ENCODE peak calls at places on chromosomes 11 and 22, in eight cellular contexts. One of them, this sample, is unnamed.

GRCh38 chr11:121104223-121104831 is 3.3 kb downstream of the TECTA start:
- DNase-seq in heart left ventricle: no peak
- DNase-seq in left colon: no peak
- DNase-seq in M059J: no peak
- DNase-seq in NT2/D1: no peak
- DNase-seq in CD4-positive, alpha-beta T cell: no peak
- DNase-seq in EL: no peak
- DNase-seq in stimulated activated CD8-positive, alpha-beta memory T cell treated with anti-CD3 and anti-CD28 coated beads, Interleukin-15, amount 100 ng/mL, for 24 hours: no peak
- DNase-seq in this sample: peak

GRCh38 chr22:23565288-23565941 is 14.7 kb downstream of the IGLL1 start:
- DNase-seq in heart left ventricle: no peak
- DNase-seq in left colon: no peak
- DNase-seq in M059J: peak
- DNase-seq in NT2/D1: peak
- DNase-seq in CD4-positive, alpha-beta T cell: peak
- DNase-seq in EL: peak
- DNase-seq in stimulated activated CD8-positive, alpha-beta memory T cell treated with anti-CD3 and anti-CD28 coated beads, Interleukin-15, amount 100 ng/mL, for 24 hours: no peak
- DNase-seq in this sample: no peak

GRCh38 chr22:49422668-49423067 is 405.0 kb downstream of the BRD1 start:
- DNase-seq in heart left ventricle: no peak
- DNase-seq in left colon: no peak
- DNase-seq in M059J: no peak
- DNase-seq in NT2/D1: no peak
- DNase-seq in CD4-positive, alpha-beta T cell: no peak
- DNase-seq in EL: no peak
- DNase-seq in stimulated activated CD8-positive, alpha-beta memory T cell treated with anti-CD3 and anti-CD28 coated beads, Interleukin-15, amount 100 ng/mL, for 24 hours: no peak
- DNase-seq in this sample: no peak

GRCh38 chr11:27701262-27702105 is 1.2 kb upstream of the BDNF start:
- DNase-seq in heart left ventricle: peak
- DNase-seq in left colon: no peak
- DNase-seq in M059J: peak
- DNase-seq in NT2/D1: no peak
- DNase-seq in CD4-positive, alpha-beta T cell: no peak
- DNase-seq in EL: peak
- DNase-seq in stimulated activated CD8-positive, alpha-beta memory T cell treated with anti-CD3 and anti-CD28 coated beads, Interleukin-15, amount 100 ng/mL, for 24 hours: no peak
- DNase-seq in this sample: no peak

GRCh38 chr11:109096266-109096665 is 325.7 kb upstream of the C11orf87 start:
- DNase-seq in heart left ventricle: no peak
- DNase-seq in left colon: no peak
- DNase-seq in M059J: no peak
- DNase-seq in NT2/D1: no peak
- DNase-seq in CD4-positive, alpha-beta T cell: no peak
- DNase-seq in EL: no peak
- DNase-seq in stimulated activated CD8-positive, alpha-beta memory T cell treated with anti-CD3 and anti-CD28 coated beads, Interleukin-15, amount 100 ng/mL, for 24 hours: no peak
- DNase-seq in this sample: no peak

GRCh38 chr11:37788141-37788877 is 1190.3 kb upstream of the RAG2 start:
- DNase-seq in heart left ventricle: no peak
- DNase-seq in left colon: no peak
- DNase-seq in M059J: peak
- DNase-seq in NT2/D1: no peak
- DNase-seq in CD4-positive, alpha-beta T cell: no peak
- DNase-seq in EL: peak
- DNase-seq in stimulated activated CD8-positive, alpha-beta memory T cell treated with anti-CD3 and anti-CD28 coated beads, Interleukin-15, amount 100 ng/mL, for 24 hours: no peak
- DNase-seq in this sample: no peak

GRCh38 chr11:128694618-128695481 is 978 bp downstream of the FLI1 start:
- DNase-seq in heart left ventricle: peak
- DNase-seq in left colon: no peak
- DNase-seq in M059J: peak
- DNase-seq in NT2/D1: no peak
- DNase-seq in CD4-positive, alpha-beta T cell: peak
- DNase-seq in EL: peak
- DNase-seq in stimulated activated CD8-positive, alpha-beta memory T cell treated with anti-CD3 and anti-CD28 coated beads, Interleukin-15, amount 100 ng/mL, for 24 hours: no peak
- DNase-seq in this sample: no peak

GRCh38 chr11:102317768-102318103 is 452 bp downstream of the BIRC3 start:
- DNase-seq in heart left ventricle: no peak
- DNase-seq in left colon: no peak
- DNase-seq in M059J: peak
- DNase-seq in NT2/D1: no peak
- DNase-seq in CD4-positive, alpha-beta T cell: no peak
- DNase-seq in EL: no peak
- DNase-seq in stimulated activated CD8-positive, alpha-beta memory T cell treated with anti-CD3 and anti-CD28 coated beads, Interleukin-15, amount 100 ng/mL, for 24 hours: no peak
- DNase-seq in this sample: no peak

GRCh38 chr22:28430656-28431055 is 249.0 kb downstream of the TTC28 start:
- DNase-seq in heart left ventricle: no peak
- DNase-seq in left colon: no peak
- DNase-seq in M059J: no peak
- DNase-seq in NT2/D1: no peak
- DNase-seq in CD4-positive, alpha-beta T cell: no peak
- DNase-seq in EL: no peak
- DNase-seq in stimulated activated CD8-positive, alpha-beta memory T cell treated with anti-CD3 and anti-CD28 coated beads, Interleukin-15, amount 100 ng/mL, for 24 hours: no peak
- DNase-seq in this sample: no peak

GRCh38 chr11:19121646-19122045 is 4.7 kb downstream of the ZDHHC13 start:
- DNase-seq in heart left ventricle: no peak
- DNase-seq in left colon: no peak
- DNase-seq in M059J: peak
- DNase-seq in NT2/D1: no peak
- DNase-seq in CD4-positive, alpha-beta T cell: no peak
- DNase-seq in EL: peak
- DNase-seq in stimulated activated CD8-positive, alpha-beta memory T cell treated with anti-CD3 and anti-CD28 coated beads, Interleukin-15, amount 100 ng/mL, for 24 hours: no peak
- DNase-seq in this sample: no peak

GRCh38 chr11:69664901-69665300 is 10.3 kb downstream of the LTO1 start:
- DNase-seq in heart left ventricle: no peak
- DNase-seq in left colon: peak
- DNase-seq in M059J: no peak
- DNase-seq in NT2/D1: no peak
- DNase-seq in CD4-positive, alpha-beta T cell: no peak
- DNase-seq in EL: no peak
- DNase-seq in stimulated activated CD8-positive, alpha-beta memory T cell treated with anti-CD3 and anti-CD28 coated beads, Interleukin-15, amount 100 ng/mL, for 24 hours: no peak
- DNase-seq in this sample: no peak

GRCh38 chr22:22666307-22667091 is 22.1 kb downstream of the GGTLC2 start:
- DNase-seq in heart left ventricle: no peak
- DNase-seq in left colon: peak
- DNase-seq in M059J: peak
- DNase-seq in NT2/D1: no peak
- DNase-seq in CD4-positive, alpha-beta T cell: no peak
- DNase-seq in EL: peak
- DNase-seq in stimulated activated CD8-positive, alpha-beta memory T cell treated with anti-CD3 and anti-CD28 coated beads, Interleukin-15, amount 100 ng/mL, for 24 hours: no peak
- DNase-seq in this sample: no peak

This sample was measured in uterus.